ENCODE peak calls at places on chromosomes 13 and 19, in eight cellular contexts. P is kidney, D is tibial nerve, Y is ascending aorta, K is tibial artery, V is lung, J is uterus, X is pancreas. I is an unnamed sample. For H3K36me3, the result is how much of the 10 kb centered on the place peaks cover.

GRCh38 chr19:342801-343421 is 1.7 kb downstream of the MIER2 start:
- DNase-seq in K (peak), P (no peak), J (peak), X (no peak), V (peak), Y (peak), D (peak), I (no peak)

GRCh38 chr19:40740747-40741146 is 9.5 kb downstream of the ACTMAP start:
- DNase-seq in K (peak), X (no peak), P (no peak), V (no peak), Y (peak), D (peak), J (no peak), I (no peak)

GRCh38 chr13:94579063-94579462 is 16.9 kb downstream of the TGDS start:
- DNase-seq in P (no peak), X (no peak), K (no peak), Y (no peak), D (no peak), V (no peak), J (no peak), I (no peak)

GRCh38 chr19:35025969-35026368 is 4.3 kb upstream of the SCN1B start:
- DNase-seq in X (no peak), V (no peak), D (no peak), K (no peak), J (no peak), Y (no peak), P (no peak), I (no peak)

GRCh38 chr19:30896551-30896950 is 452.7 kb downstream of the TSHZ3 start:
- DNase-seq in K (no peak), X (no peak), D (no peak), J (no peak), P (no peak), Y (no peak), V (no peak), I (no peak)

GRCh38 chr19:10270616-10271394 is at the start of gene ICAM1:
- DNase-seq in J (peak), K (peak), Y (peak), X (peak), V (peak), D (peak), P (peak), I (peak)

GRCh38 chr13:81498969-81499368 is 1158.0 kb upstream of the SPRY2 start:
- DNase-seq in D (no peak), V (no peak), P (no peak), Y (no peak), K (no peak), J (no peak), X (no peak), I (no peak)

GRCh38 chr13:109254271-109254670 is 532.1 kb downstream of the IRS2 start:
- DNase-seq in X (no peak), K (no peak), V (no peak), J (no peak), Y (no peak), P (no peak), D (no peak), I (no peak)

GRCh38 chr13:20160346-20161274 is at the start of gene GJA3:
- DNase-seq in K (no peak), Y (no peak), J (no peak), P (no peak), X (no peak), D (no peak), V (no peak), I (peak)

GRCh38 chr19:34236035-34236793 is 18.1 kb upstream of the GARRE1 start:
- DNase-seq in Y (no peak), X (no peak), D (no peak), V (no peak), P (no peak), J (no peak), K (no peak), I (no peak)

GRCh38 chr13:42969558-42970172 is 22.4 kb downstream of the EPSTI1 start:
- DNase-seq in X (peak), D (peak), V (peak), P (peak), J (peak), K (peak), Y (peak), I (no peak)

GRCh38 chr19:53190253-53190652 is 2.9 kb downstream of the ZNF665 start:
- DNase-seq in K (no peak), V (no peak), J (no peak), Y (no peak), X (no peak), P (no peak), D (no peak), I (no peak)

GRCh38 chr19:35715981-35716734 is 1.6 kb upstream of the KMT2B start:
- DNase-seq in K (no peak), X (peak), D (no peak), J (peak), Y (peak), V (peak), P (peak), I (no peak)

GRCh38 chr19:1066748-1067340 is at the start of gene ARHGAP45:
- DNase-seq in X (no peak), K (no peak), J (no peak), P (peak), Y (no peak), V (no peak), D (no peak), I (peak)

GRCh38 chr19:873084-874019 is 13.9 kb downstream of the CFD start:
- DNase-seq in D (no peak), Y (no peak), K (no peak), P (peak), V (peak), J (no peak), X (no peak), I (peak)

GRCh38 chr13:46551410-46552301 is 1.3 kb upstream of the LRCH1 start:
- DNase-seq in D (peak), K (peak), X (peak), P (peak), J (peak), Y (peak), V (peak), I (no peak)

GRCh38 chr19:18775586-18776287 is 15.4 kb downstream of the COMP start:
- DNase-seq in P (peak), D (no peak), J (no peak), V (no peak), X (no peak), K (no peak), Y (no peak), I (no peak)

GRCh38 chr19:42313840-42314755 is 989 bp downstream of the TMEM145 start:
- DNase-seq in V (no peak), D (no peak), P (no peak), X (no peak), K (no peak), J (no peak), Y (no peak), I (no peak)
- H3K4me3 ChIP-seq in V (no peak), D (no peak), P (no peak), X (peak), K (no peak), J (no peak), Y (no peak), I (no peak)

DNA sequence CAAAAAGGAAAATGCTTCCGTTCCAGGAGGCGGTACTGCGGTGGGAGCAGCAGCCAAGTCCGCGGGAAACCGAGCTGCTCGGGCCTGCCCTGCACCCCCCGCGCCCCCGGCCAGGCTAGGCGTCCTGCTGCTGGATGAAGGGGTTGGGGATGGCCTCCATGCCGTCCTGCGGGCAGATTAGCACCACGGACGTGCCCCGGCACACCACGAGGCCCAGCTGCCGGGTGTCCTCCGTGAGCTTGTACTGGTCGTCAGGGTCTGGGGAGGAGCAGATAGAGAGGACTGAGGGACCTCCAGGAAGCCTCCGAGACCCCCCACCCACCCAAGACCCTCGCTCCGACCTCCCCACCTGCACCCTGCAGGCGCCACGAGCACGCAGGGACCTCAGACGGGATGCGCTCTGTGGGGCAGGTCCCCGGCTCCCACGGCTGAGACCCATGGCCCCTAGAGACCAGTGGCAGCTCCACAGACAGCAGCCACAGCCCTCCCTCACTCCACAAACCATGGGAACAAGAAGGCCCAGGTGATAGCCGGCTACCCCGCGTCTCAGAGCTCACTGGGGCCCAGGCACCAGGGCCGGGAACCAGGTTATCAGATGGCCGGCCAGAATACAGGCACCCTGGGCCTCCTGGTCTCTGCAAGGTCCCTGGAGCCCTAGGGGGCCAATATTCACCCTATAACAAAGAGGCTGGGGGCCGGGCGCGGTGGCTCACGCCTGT is 6.7 kb downstream of the LSM7 start:
- DNase-seq in X (no peak), V (no peak), D (no peak), P (peak), K (no peak), J (no peak), Y (no peak), I (no peak)
- H3K36me3 ChIP-seq in X (under half), V (under half), D (under half), P (under half), K (under half), J (under half), Y (under half), I (under half)

GRCh38 chr19:51016798-51017683 is 2.5 kb downstream of the KLK10 start:
- DNase-seq in V (peak), J (no peak), X (peak), Y (peak), D (peak), K (no peak), P (no peak), I (no peak)

GRCh38 chr19:51019544-51019925 is at the start of gene KLK10:
- DNase-seq in K (no peak), Y (no peak), J (no peak), D (no peak), P (peak), V (no peak), X (no peak), I (no peak)

GRCh38 chr19:51020988-51021651 is 1.6 kb upstream of the KLK10 start:
- DNase-seq in V (no peak), J (no peak), Y (no peak), X (no peak), P (no peak), D (peak), K (no peak), I (no peak)

GRCh38 chr19:51015691-51016267 is 3.7 kb downstream of the KLK10 start:
- DNase-seq in Y (no peak), J (no peak), P (no peak), X (no peak), D (no peak), K (no peak), V (no peak), I (no peak)

DNA sequence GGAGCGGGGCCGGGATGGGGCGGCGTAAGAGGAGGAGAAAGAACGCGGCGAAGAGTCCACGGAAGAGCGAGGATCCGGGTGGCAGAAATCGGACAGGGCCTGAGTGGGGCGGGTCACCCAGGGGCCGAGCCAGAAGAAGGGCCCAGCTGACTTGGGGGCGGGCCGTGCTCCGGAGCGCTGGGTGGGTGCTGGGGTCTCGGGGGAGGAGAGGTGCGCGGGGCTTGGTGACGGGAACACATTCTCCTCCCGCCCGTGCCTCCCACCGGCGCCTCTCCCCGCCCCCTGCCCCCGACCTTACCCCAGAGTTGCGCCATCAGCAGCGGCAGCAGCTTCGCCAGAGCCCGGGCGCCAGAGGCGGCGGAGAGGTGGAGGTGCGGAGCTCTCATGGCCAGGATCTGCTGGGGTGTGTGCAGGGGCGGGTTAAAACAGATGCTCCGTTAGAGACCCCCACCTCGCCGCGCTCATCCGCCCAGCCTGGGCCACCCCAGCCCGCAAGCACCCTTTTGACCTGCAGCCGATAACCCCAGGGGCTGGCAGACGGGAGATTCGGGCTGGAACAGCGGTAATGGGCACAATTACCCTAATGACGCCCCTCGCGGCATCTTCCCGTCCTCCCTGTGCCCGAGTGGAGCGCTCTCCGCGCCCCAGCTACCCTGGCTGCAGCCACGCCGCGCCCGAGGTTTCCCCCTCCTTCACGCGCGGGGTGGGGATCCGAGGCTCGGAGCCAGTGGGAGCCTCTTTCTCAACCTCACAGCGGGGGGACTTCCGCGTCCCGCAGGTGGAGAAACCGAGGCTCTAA is 565 bp downstream of the KLK10 start:
- DNase-seq in V (peak), X (no peak), P (no peak), Y (no peak), J (no peak), D (no peak), K (no peak), I (no peak)
- H3K4me3 ChIP-seq in V (no peak), X (no peak), P (no peak), Y (no peak), J (peak), D (no peak), K (peak), I (no peak)

GRCh38 chr19:6754653-6755463 is 12.4 kb downstream of the SH2D3A start:
- DNase-seq in X (no peak), D (no peak), P (peak), J (no peak), Y (no peak), V (no peak), K (no peak), I (no peak)
- H3K36me3 ChIP-seq in X (under half), D (under half), P (under half), J (under half), Y (under half), V (under half), K (under half), I (under half)

DNA sequence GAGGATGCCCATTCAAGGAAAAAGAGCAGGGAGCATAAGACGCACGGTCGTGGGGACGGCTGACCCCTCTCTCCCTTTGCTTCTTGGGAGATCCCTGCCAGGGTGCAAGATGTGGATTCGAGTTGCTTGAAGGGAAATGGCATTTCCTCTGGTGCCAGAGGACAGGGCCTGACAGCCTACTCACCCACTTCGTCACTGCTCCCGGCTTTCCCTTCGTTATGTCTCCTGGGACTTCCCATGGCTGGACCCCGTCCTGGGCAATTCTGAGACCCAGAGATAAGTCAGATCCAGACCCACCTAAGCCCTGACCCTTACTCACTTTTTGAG is 1.2 kb downstream of the TBC1D17 start:
- DNase-seq in Y (no peak), D (no peak), P (no peak), K (no peak), V (no peak), X (peak), J (no peak), I (no peak)
- H3K4me3 ChIP-seq in Y (peak), D (peak), P (peak), K (peak), V (no peak), X (no peak), J (peak), I (peak)

DNA sequence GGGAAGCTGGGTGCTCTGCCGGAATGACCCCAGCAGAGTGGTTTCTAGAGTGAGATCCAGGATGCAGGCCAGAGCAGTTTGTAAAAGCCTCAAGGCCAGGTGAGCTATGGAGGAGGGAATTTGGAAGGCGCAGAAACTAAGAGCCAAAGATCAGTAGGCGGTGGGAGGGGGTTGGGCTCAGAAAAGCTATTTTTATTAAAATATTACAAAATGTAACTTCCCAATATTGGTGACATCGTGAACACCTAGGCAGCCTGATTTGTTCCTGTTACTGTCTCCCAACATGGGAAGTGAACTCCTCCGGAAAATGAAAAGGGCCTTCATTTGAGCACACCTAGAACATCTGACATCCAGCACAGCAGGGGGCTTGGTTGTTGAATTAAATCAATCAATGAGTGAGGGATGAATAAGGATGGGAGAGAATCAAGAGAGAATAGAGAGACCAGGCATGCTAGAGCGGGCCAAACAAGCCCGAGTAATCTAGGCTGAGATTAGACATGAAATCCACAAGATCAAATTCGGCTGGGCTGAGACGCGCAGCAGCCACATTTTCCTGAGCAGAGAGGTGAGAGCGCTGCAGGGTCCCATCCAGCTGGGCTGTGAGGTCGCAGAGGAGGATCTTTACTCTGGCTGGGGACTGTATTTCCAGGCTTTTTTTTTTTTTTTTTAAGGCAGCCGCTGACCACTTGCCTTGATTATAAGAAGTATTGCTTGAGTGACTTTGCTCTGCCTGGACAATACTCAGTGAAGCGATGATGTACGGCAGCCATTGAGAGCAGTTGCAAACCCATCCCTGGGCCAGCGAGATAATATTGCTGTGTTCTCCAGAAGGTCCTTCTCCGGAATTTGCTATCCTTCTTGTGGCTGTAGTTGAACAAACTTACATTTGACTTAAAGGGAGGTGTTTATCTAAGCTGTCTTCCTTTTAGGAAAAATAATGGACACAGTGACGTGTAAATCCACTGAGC is 178.0 kb upstream of the KL start:
- DNase-seq in D (no peak), V (no peak), X (no peak), K (no peak), P (no peak), J (no peak), Y (no peak), I (peak)
- H3K36me3 ChIP-seq in D (under half), V (under half), X (under half), K (under half), P (under half), J (under half), Y (under half), I (under half)

I was measured in GM06990.